ENCODE peak calls at places on chromosome 10, in five cellular contexts. T is HepG2, E is GM12878, O is upper lobe of left lung, S is K562. W is an unnamed sample.
A peak's percentile ranks its signal among the peaks of the same experiment; 100 is the strongest.

GRCh38 chr10:3477683-3478082 is 305.1 kb upstream of the PITRM1 start:
- ATAC-seq in T (no peak), E (peak; percentile 42), O (peak; percentile 10), S (no peak), W (peak; percentile 36)

GRCh38 chr10:104639595-104640338 is 1.3 kb upstream of the SORCS3 start:
- ATAC-seq in T (no peak), E (peak; percentile 17), O (no peak), S (no peak), W (peak; percentile 14)

GRCh38 chr10:20817646-20818045 is 79.5 kb downstream of the NEBL start:
- ATAC-seq in T (no peak), E (no peak), O (no peak), S (no peak), W (no peak)

GRCh38 chr10:100114460-100114859 is 32.8 kb upstream of the CPN1 start:
- ATAC-seq in T (no peak), E (no peak), O (no peak), S (no peak), W (no peak)

GRCh38 chr10:13658864-13659685 is 72.3 kb downstream of the PRPF18 start:
- ATAC-seq in T (no peak), E (no peak), O (peak; percentile 13), S (no peak), W (peak; percentile 36)

GRCh38 chr10:127854769-127855583 is 37.8 kb downstream of the CLRN3 start:
- ATAC-seq in T (no peak), E (peak; percentile 73), O (peak; percentile 30), S (no peak), W (no peak)

GRCh38 chr10:92699193-92699517 is 9.4 kb downstream of the HHEX start:
- ATAC-seq in T (no peak), E (peak; percentile 47), O (no peak), S (no peak), W (no peak)

GRCh38 chr10:52111151-52111891 is 202.8 kb upstream of the DKK1 start:
- ATAC-seq in T (no peak), E (no peak), O (no peak), S (no peak), W (no peak)

GRCh38 chr10:21349912-21350286 is 175.6 kb downstream of the SKIDA1 start:
- ATAC-seq in T (no peak), E (no peak), O (peak; percentile 23), S (no peak), W (no peak)

GRCh38 chr10:113643183-113643582 is 20.7 kb downstream of the NRAP start:
- ATAC-seq in T (no peak), E (no peak), O (no peak), S (no peak), W (no peak)

GRCh38 chr10:52331759-52332364 is 17.8 kb downstream of the DKK1 start:
- ATAC-seq in T (peak; percentile 43), E (no peak), O (no peak), S (no peak), W (no peak)

GRCh38 chr10:23965123-23965522 is 243.8 kb upstream of the KIAA1217 start:
- ATAC-seq in T (no peak), E (no peak), O (no peak), S (no peak), W (no peak)

GRCh38 chr10:122173766-122174435 is 97.2 kb upstream of the BTBD16 start:
- ATAC-seq in T (no peak), E (no peak), O (no peak), S (no peak), W (no peak)

GRCh38 chr10:130464426-130464825 is 328.2 kb downstream of the GLRX3 start:
- ATAC-seq in T (no peak), E (no peak), O (no peak), S (no peak), W (no peak)

GRCh38 chr10:27744478-27745379 is 890 bp downstream of the MKX start:
- ATAC-seq in T (no peak), E (no peak), O (peak; percentile 12), S (no peak), W (peak; percentile 10)

GRCh38 chr10:130661419-130661818 is 525.2 kb downstream of the GLRX3 start:
- ATAC-seq in T (no peak), E (no peak), O (no peak), S (no peak), W (no peak)

GRCh38 chr10:3085785-3086567 is 18.6 kb downstream of the PFKP start:
- ATAC-seq in T (no peak), E (no peak), O (peak; percentile 34), S (peak; percentile 35), W (no peak)

GRCh38 chr10:1102392-1102791 is 46.2 kb downstream of the WDR37 start:
- ATAC-seq in T (no peak), E (no peak), O (no peak), S (no peak), W (no peak)

GRCh38 chr10:3425261-3425660 is 252.7 kb upstream of the PITRM1 start:
- ATAC-seq in T (no peak), E (no peak), O (no peak), S (no peak), W (no peak)

GRCh38 chr10:86671985-86672710 is 3.8 kb downstream of the LDB3 start:
- ATAC-seq in T (peak; percentile 35), E (peak; percentile 19), O (no peak), S (peak; percentile 64), W (peak; percentile 39)

GRCh38 chr10:117360994-117361667 is 14.1 kb downstream of the PDZD8 start:
- ATAC-seq in T (peak; percentile 99), E (peak; percentile 48), O (no peak), S (no peak), W (no peak)

GRCh38 chr10:93463723-93464511 is 18.2 kb downstream of the MYOF start:
- ATAC-seq in T (no peak), E (no peak), O (peak; percentile 71), S (no peak), W (peak; percentile 49)

GRCh38 chr10:49649294-49649693 is 30.2 kb upstream of the C10orf53 start:
- ATAC-seq in T (no peak), E (peak; percentile 52), O (no peak), S (peak; percentile 36), W (no peak)

GRCh38 chr10:57992321-57993077 is 275.2 kb downstream of the IPMK start:
- ATAC-seq in T (no peak), E (no peak), O (no peak), S (no peak), W (no peak)

GRCh38 chr10:86357041-86357440 is 9.6 kb downstream of the GRID1 start:
- ATAC-seq in T (no peak), E (no peak), O (peak; percentile 30), S (no peak), W (no peak)

GRCh38 chr10:91433620-91434019 is 23.5 kb downstream of the HECTD2 start:
- ATAC-seq in T (peak; percentile 97), E (no peak), O (no peak), S (no peak), W (no peak)

GRCh38 chr10:54081950-54082349 is 719.1 kb downstream of the PCDH15 start:
- ATAC-seq in T (no peak), E (no peak), O (no peak), S (no peak), W (no peak)

GRCh38 chr10:68067029-68067428 is 8.1 kb downstream of the HERC4 start:
- ATAC-seq in T (no peak), E (no peak), O (no peak), S (no peak), W (no peak)

GRCh38 chr10:29921071-29921446 is 138.3 kb downstream of the JCAD start:
- ATAC-seq in T (no peak), E (no peak), O (no peak), S (no peak), W (no peak)

GRCh38 chr10:121332829-121333765 is 265.1 kb downstream of the FGFR2 start:
- ATAC-seq in T (no peak), E (no peak), O (no peak), S (no peak), W (no peak)

DNA sequence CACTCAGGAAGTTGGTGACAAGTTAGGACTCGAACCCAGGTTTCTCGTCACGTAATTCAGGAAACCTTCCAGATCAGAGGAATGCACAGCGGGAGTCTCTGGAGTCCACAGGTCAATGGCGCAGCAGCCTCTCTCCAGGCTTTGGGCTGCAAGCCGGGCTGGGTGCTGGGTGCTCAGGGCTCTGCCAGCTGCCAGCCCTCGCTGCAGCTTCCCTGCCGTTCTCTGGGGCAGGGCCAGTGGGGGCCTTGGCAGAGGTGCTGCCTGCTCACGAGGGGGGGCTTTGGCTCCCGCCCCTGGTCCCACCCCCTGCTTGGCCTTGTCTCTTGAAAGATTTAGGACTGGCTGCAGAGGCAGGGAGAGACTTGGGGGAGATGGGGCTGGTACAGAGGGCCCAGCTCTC is at the start of gene TACR2:
- ATAC-seq in T (no peak), E (no peak), O (no peak), S (no peak), W (peak; percentile 79)
- TF ChIP-seq POLR2AphosphoS5 in T (no peak), E (no peak), O (no peak), S (no peak), W (peak; percentile 96)

DNA sequence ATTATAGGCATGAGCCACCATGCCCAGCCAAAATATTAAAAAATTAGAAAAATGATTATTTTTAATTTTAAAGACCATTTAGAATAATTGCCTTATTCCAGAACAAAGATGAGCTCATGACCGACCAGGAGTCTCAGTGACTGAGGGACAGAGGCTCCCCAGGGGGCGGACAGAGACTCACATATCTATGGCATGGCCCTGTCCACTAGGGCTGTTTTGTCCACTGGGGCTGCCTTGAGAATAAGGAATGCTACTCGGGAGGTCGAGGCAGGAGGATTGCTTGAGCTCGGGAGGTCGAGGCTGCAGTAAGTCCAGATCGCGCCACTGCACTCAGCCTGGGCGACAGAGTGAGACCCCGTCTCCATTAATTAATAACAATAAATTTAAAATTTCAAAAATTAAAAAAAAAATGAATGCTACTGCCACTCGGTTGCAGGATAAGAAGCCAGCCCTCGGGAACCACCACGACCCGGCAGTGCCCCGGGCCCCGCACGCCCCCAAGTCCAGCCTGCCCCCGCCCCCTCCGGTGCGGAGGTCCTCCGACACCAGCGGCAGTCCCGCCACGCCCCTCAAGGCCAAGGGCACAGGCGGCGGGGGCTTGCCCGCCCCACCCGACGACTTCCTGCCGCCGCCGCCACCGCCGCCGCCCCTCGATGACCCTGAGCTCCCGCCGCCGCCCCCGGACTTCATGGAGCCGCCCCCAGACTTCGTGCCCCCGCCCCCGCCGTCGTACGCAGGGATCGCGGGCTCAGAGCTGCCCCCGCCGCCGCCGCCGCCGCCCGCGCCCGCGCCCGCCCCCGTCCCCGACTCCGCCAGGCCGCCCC is 128.6 kb downstream of the APBB1IP start:
- ATAC-seq in T (no peak), E (no peak), O (no peak), S (peak; percentile 55), W (no peak)
- H3K4me3 ChIP-seq in T (peak overlapping the region; percentile 40), E (no peak overlapping the region), O (peak overlapping the region; percentile 33), S (no peak overlapping the region), W (no peak overlapping the region)

GRCh38 chr10:15521507-15521906 is 150.4 kb upstream of the FAM171A1 start:
- ATAC-seq in T (no peak), E (no peak), O (no peak), S (no peak), W (no peak)
- TF ChIP-seq EP300 in T (no peak), E (no peak), O (no peak), S (no peak), W (no peak)

DNA sequence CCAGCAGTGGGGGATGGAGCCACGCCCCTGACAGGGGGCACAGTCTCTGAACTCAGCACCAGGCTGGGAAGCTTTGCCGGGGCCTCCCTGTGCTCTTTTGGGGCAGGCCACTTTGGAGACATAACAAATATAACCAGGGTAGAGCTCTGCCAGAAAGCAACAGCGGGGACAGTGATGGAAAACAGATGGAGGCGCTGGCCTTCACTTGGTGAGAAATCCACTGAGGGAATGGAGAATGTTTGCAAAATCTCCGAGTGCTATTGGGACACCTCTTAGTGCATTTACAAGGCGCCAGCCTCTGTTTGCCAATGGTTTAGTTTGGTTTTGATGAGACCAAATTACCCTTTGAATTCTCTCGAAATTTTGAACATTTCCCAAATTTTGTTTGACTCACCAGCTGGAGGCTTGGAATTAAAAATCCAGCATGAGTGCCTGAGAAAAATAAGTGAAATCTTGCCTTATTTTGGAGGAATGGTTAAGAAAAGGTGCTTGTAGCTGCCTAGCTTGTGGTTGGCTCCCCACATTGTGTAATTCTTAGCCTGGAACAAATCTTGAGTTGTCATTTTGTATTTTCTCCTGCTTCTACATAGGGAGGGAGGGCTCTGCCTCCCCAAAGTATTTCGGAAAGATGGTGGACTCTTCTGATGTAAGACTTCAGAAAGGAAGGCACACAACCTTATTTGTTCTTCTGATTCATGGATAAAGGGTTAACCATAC is 980.5 kb downstream of the LRMDA start:
- ATAC-seq in T (no peak), E (no peak), O (peak; percentile 65), S (no peak), W (peak; percentile 91)
- TF ChIP-seq POLR2AphosphoS5 in T (no peak), E (no peak), O (no peak), S (no peak), W (peak; percentile 64)